ENCODE peak calls at places on chromosomes 3 and 15, in six cellular contexts. Q is DMS79 treated with DMSO at 0.1 percent for 48 hours, T is osteocyte, P is glutamatergic neuron, E is T1000, L is brain microvascular endothelial cell. B is an unnamed sample.

GRCh38 chr15:81117136-81117535 is 16.9 kb upstream of the CFAP161 start:
- DNase-seq in P (no peak), T (no peak), L (peak), Q (no peak), E (no peak), B (no peak)

GRCh38 chr3:43951813-43952212 is 261.1 kb downstream of the ABHD5 start:
- DNase-seq in P (no peak), L (no peak), Q (no peak), E (no peak), T (no peak), B (no peak)

GRCh38 chr3:187746479-187747335 is 1.4 kb upstream of the BCL6 start:
- DNase-seq in L (peak), E (no peak), T (no peak), P (no peak), Q (peak), B (no peak)

GRCh38 chr3:36447063-36447462 is 66.8 kb downstream of the STAC start:
- DNase-seq in P (no peak), T (no peak), L (no peak), E (no peak), Q (no peak), B (no peak)

GRCh38 chr3:71087109-71088018 is 496.2 kb downstream of the FOXP1 start:
- DNase-seq in P (no peak), E (no peak), T (no peak), Q (no peak), L (peak), B (no peak)

GRCh38 chr3:71010731-71011455 is 572.6 kb downstream of the FOXP1 start:
- DNase-seq in Q (no peak), T (no peak), L (no peak), E (no peak), P (no peak), B (no peak)

GRCh38 chr3:55485208-55485791 is 1.8 kb downstream of the WNT5A start:
- DNase-seq in P (peak), E (peak), T (peak), Q (peak), L (peak), B (peak)

GRCh38 chr3:130354430-130354829 is 9.0 kb downstream of the COL6A5 start:
- DNase-seq in Q (peak), L (no peak), T (no peak), P (no peak), E (no peak), B (no peak)

GRCh38 chr3:139120336-139120971 is 75.8 kb upstream of the PRR23C start:
- DNase-seq in E (peak), Q (no peak), P (no peak), T (peak), L (peak), B (no peak)

GRCh38 chr3:143573904-143574303 is 274.4 kb downstream of the SLC9A9 start:
- DNase-seq in L (no peak), E (no peak), Q (no peak), P (no peak), T (no peak), B (no peak)

GRCh38 chr3:160413613-160414248 is 14.3 kb downstream of the SMC4 start:
- DNase-seq in Q (peak), E (peak), T (peak), P (peak), L (peak), B (no peak)

GRCh38 chr15:38611228-38611627 is 46.6 kb upstream of the RASGRP1 start:
- DNase-seq in P (no peak), T (no peak), L (no peak), Q (no peak), E (no peak), B (no peak)

GRCh38 chr3:11499144-11499543 is 144.6 kb downstream of the VGLL4 start:
- DNase-seq in P (no peak), T (no peak), Q (no peak), E (no peak), L (peak), B (no peak)

B was measured in type B pancreatic cell.